ENCODE peak calls at places on chromosomes 12 and 14, in eight cellular contexts. M is fibroblast of mammary gland, Y is gastrocnemius medialis, I is GM06990, Q is choroid plexus epithelial cell, K is ovary, V is astrocyte of the spinal cord, C is A549. W is an unnamed sample.

GRCh38 chr14:79809849-79810612 is 401.3 kb downstream of the DIO2 start:
- DNase-seq in M (peak; percentile 35), Y (no peak), I (no peak), Q (peak; percentile 73), K (no peak), V (no peak), C (peak; percentile 5), W (peak; percentile 22)

GRCh38 chr14:23121401-23121800 is 2.3 kb upstream of the CEBPE start:
- DNase-seq in M (peak; percentile 62), Y (no peak), I (peak; percentile 36), Q (peak; percentile 70), K (peak; percentile 80), V (peak; percentile 72), C (no peak), W (no peak)

GRCh38 chr12:102740157-102741032 is 176.6 kb downstream of the PAH start:
- DNase-seq in M (peak; percentile 47), Y (no peak), I (no peak), Q (peak; percentile 59), K (no peak), V (peak; percentile 35), C (peak; percentile 12), W (peak; percentile 32)

GRCh38 chr12:94145231-94145979 is 3.0 kb upstream of the PLXNC1 start:
- DNase-seq in M (peak; percentile 68), Y (no peak), I (no peak), Q (peak; percentile 80), K (peak; percentile 37), V (peak; percentile 59), C (no peak), W (peak; percentile 5)

GRCh38 chr12:59792647-59793046 is 196.8 kb downstream of the SLC16A7 start:
- DNase-seq in M (no peak), Y (no peak), I (no peak), Q (no peak), K (no peak), V (no peak), C (no peak), W (no peak)

GRCh38 chr12:47881826-47882427 is 22.9 kb downstream of the VDR start:
- DNase-seq in M (peak; percentile 99), Y (no peak), I (no peak), Q (peak; percentile 96), K (no peak), V (peak; percentile 94), C (no peak), W (peak; percentile 62)

GRCh38 chr12:59811991-59812390 is 216.2 kb downstream of the SLC16A7 start:
- DNase-seq in M (no peak), Y (no peak), I (no peak), Q (no peak), K (no peak), V (no peak), C (no peak), W (no peak)

GRCh38 chr12:31896514-31897039 is 62.6 kb upstream of the RESF1 start:
- DNase-seq in M (peak; percentile 6), Y (no peak), I (peak; percentile 82), Q (peak; percentile 99), K (peak; percentile 59), V (peak; percentile 64), C (no peak), W (peak; percentile 38)

GRCh38 chr12:6952860-6953416 is 1.8 kb downstream of the PTPN6 start:
- DNase-seq in M (no peak), Y (no peak), I (no peak), Q (no peak), K (no peak), V (no peak), C (no peak), W (no peak)

GRCh38 chr12:111596985-111597730 is 2.0 kb downstream of the ATXN2 start:
- DNase-seq in M (peak; percentile 56), Y (peak; percentile 13), I (peak; percentile 48), Q (peak; percentile 69), K (peak; percentile 21), V (peak; percentile 62), C (peak; percentile 52), W (peak; percentile 53)

GRCh38 chr14:41913398-41913797 is 306.7 kb downstream of the LRFN5 start:
- DNase-seq in M (no peak), Y (no peak), I (no peak), Q (no peak), K (no peak), V (no peak), C (no peak), W (no peak)

GRCh38 chr12:106580671-106581508 is 1.9 kb upstream of the RFX4 start:
- DNase-seq in M (no peak), Y (no peak), I (no peak), Q (no peak), K (no peak), V (no peak), C (no peak), W (no peak)

GRCh38 chr12:106582264-106582591 is 576 bp upstream of the RFX4 start:
- DNase-seq in M (no peak), Y (no peak), I (no peak), Q (no peak), K (no peak), V (no peak), C (no peak), W (no peak)

GRCh38 chr12:106583578-106584103 is 837 bp downstream of the RFX4 start:
- DNase-seq in M (peak; percentile 25), Y (no peak), I (peak; percentile 22), Q (no peak), K (no peak), V (no peak), C (peak; percentile 19), W (peak; percentile 46)

GRCh38 chr12:106582661-106583577 is at the start of gene RFX4:
- DNase-seq in M (no peak), Y (no peak), I (no peak), Q (no peak), K (no peak), V (no peak), C (peak; percentile 13), W (no peak)

GRCh38 chr12:106581543-106582263 is 1.1 kb upstream of the RFX4 start:
- DNase-seq in M (no peak), Y (no peak), I (no peak), Q (peak; percentile 18), K (no peak), V (no peak), C (peak; percentile 27), W (no peak)
- TF ChIP-seq CTCF in M (no peak), Y (no peak), I (no peak), Q (no peak), K (no peak), V (no peak), C (no peak), W (no peak)

GRCh38 chr12:49895773-49896172 is 7.9 kb downstream of the FAIM2 start:
- DNase-seq in M (no peak), Y (no peak), I (no peak), Q (no peak), K (peak; percentile 31), V (no peak), C (no peak), W (no peak)

GRCh38 chr12:49892732-49893317 is 10.9 kb downstream of the FAIM2 start:
- DNase-seq in M (no peak), Y (no peak), I (no peak), Q (no peak), K (no peak), V (no peak), C (no peak), W (no peak)

GRCh38 chr12:49893753-49894752 is 9.6 kb downstream of the FAIM2 start:
- DNase-seq in M (peak; percentile 12), Y (no peak), I (peak; percentile 19), Q (peak; percentile 31), K (no peak), V (peak; percentile 20), C (peak; percentile 42), W (peak; percentile 84)

GRCh38 chr12:49897276-49897675 is 6.4 kb downstream of the FAIM2 start:
- DNase-seq in M (no peak), Y (no peak), I (no peak), Q (no peak), K (no peak), V (no peak), C (no peak), W (no peak)

GRCh38 chr12:49894754-49895153 is 8.9 kb downstream of the FAIM2 start:
- DNase-seq in M (no peak), Y (no peak), I (no peak), Q (no peak), K (no peak), V (no peak), C (no peak), W (no peak)
- H3K4me3 ChIP-seq in M (no peak overlapping the region), Y (no peak overlapping the region), I (no peak overlapping the region), Q (no peak overlapping the region), K (no peak overlapping the region), V (no peak overlapping the region), C (no peak overlapping the region), W (no peak overlapping the region)

DNA sequence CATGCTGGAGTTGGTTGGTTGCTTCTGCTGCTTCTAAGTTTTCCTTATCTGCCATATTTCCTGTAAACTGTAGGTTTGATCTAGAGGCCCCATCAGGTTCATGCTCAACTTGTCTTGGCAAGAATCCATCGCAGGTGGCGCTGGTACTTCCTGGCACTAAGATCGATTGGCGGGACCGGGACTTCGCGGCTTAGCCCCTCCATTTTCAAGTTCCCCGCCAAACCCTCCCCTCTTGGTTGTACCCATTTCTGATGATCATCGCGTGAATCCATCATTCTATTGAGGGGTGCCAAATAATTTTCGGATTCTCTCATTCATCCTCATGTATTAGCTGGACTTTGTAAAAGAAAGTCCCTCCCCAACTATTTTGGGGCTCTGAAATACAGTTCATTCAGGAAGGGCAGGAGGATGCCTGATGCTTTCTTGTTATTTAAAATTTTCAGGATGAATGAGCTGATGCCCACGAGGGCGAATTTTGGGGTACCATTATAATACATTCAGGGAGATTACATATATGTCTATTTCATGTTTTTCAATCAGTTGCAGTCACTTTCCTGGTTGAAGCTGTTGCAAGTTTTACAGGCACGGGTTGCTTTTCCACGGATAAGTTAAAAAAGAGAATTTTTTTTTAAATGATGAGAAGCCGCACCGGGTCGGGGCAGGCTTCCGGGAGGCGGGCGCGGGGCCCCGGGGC is 424 bp upstream of the BRI3BP start:
- DNase-seq in M (peak; percentile 36), Y (no peak), I (peak; percentile 69), Q (peak; percentile 39), K (no peak), V (peak; percentile 41), C (peak; percentile 86), W (peak; percentile 87)
- TF ChIP-seq CTCF in M (peak; percentile 20), Y (no peak), I (peak; percentile 78), Q (peak; percentile 25), K (no peak), V (peak; percentile 16), C (peak; percentile 45), W (peak; percentile 59)

GRCh38 chr12:19301223-19301622 is 138.1 kb upstream of the AEBP2 start:
- DNase-seq in M (no peak), Y (no peak), I (no peak), Q (no peak), K (no peak), V (no peak), C (no peak), W (no peak)

GRCh38 chr12:19301688-19302640 is 137.3 kb upstream of the AEBP2 start:
- DNase-seq in M (no peak), Y (no peak), I (no peak), Q (no peak), K (no peak), V (no peak), C (no peak), W (no peak)

GRCh38 chr12:19303496-19303895 is 135.8 kb upstream of the AEBP2 start:
- DNase-seq in M (no peak), Y (no peak), I (no peak), Q (no peak), K (no peak), V (no peak), C (no peak), W (no peak)

GRCh38 chr12:19298837-19299605 is 140.3 kb upstream of the AEBP2 start:
- DNase-seq in M (peak; percentile 26), Y (no peak), I (no peak), Q (no peak), K (no peak), V (no peak), C (no peak), W (peak; percentile 66)

GRCh38 chr12:19299765-19300164 is 139.5 kb upstream of the AEBP2 start:
- DNase-seq in M (peak; percentile 40), Y (no peak), I (no peak), Q (peak; percentile 54), K (no peak), V (peak; percentile 31), C (no peak), W (peak; percentile 94)
- H3K4me3 ChIP-seq in M (no peak overlapping the region), Y (no peak overlapping the region), I (no peak overlapping the region), Q (no peak overlapping the region), K (no peak overlapping the region), V (no peak overlapping the region), C (no peak overlapping the region), W (no peak overlapping the region)